ENCODE peak calls at places on chromosomes 4 and X, in six cellular contexts. O, V, C, J, Y and H are unnamed samples.

GRCh38 chrX:31497086-31497485 is 425.2 kb upstream of the FTHL17 start:
- DNase-seq in O (no peak), V (no peak), C (no peak), J (no peak), Y (no peak), H (no peak)

GRCh38 chr4:167956676-167957075 is 135.7 kb upstream of the ANXA10 start:
- DNase-seq in O (no peak), V (no peak), C (no peak), J (no peak), Y (no peak), H (no peak)

GRCh38 chr4:153466637-153467153 is 535 bp downstream of the TMEM131L start:
- DNase-seq in O (peak), V (no peak), C (no peak), J (no peak), Y (no peak), H (no peak)

GRCh38 chr4:94714761-94715160 is 43.0 kb upstream of the BMPR1B start:
- DNase-seq in O (no peak), V (no peak), C (no peak), J (no peak), Y (peak), H (no peak)

GRCh38 chr4:152972821-152973613 is 36.9 kb downstream of the FHDC1 start:
- DNase-seq in O (no peak), V (no peak), C (no peak), J (no peak), Y (peak), H (no peak)

GRCh38 chrX:81174286-81174685 is 27.4 kb downstream of the HMGN5 start:
- DNase-seq in O (no peak), V (no peak), C (no peak), J (no peak), Y (peak), H (no peak)

GRCh38 chr4:34615315-34615714 is 1629.0 kb downstream of the ARAP2 start:
- DNase-seq in O (no peak), V (no peak), C (no peak), J (no peak), Y (no peak), H (no peak)

GRCh38 chrX:110384490-110384889 is 25.8 kb downstream of the RTL9 start:
- DNase-seq in O (no peak), V (no peak), C (no peak), J (no peak), Y (no peak), H (no peak)

GRCh38 chr4:1544861-1545275 is 138.6 kb upstream of the NKX1-1 start:
- DNase-seq in O (peak), V (no peak), C (no peak), J (no peak), Y (no peak), H (no peak)

GRCh38 chr4:114598191-114599121 is at the start of gene UGT8:
- DNase-seq in O (peak), V (peak), C (peak), J (no peak), Y (no peak), H (peak)

GRCh38 chrX:47644557-47645091 is 5.7 kb downstream of the ELK1 start:
- DNase-seq in O (no peak), V (no peak), C (no peak), J (no peak), Y (no peak), H (no peak)

GRCh38 chr4:75544870-75545269 is 11.0 kb upstream of the ODAPH start:
- DNase-seq in O (no peak), V (no peak), C (no peak), J (no peak), Y (no peak), H (no peak)

GRCh38 chr4:71472946-71473345 is 134.1 kb downstream of the SLC4A4 start:
- DNase-seq in O (no peak), V (no peak), C (no peak), J (no peak), Y (peak), H (no peak)

GRCh38 chr4:13329963-13330362 is 154.2 kb downstream of the RAB28 start:
- DNase-seq in O (no peak), V (peak), C (no peak), J (no peak), Y (peak), H (no peak)

GRCh38 chrX:111284615-111285294 is 14.5 kb upstream of the CAPN6 start:
- DNase-seq in O (no peak), V (no peak), C (no peak), J (no peak), Y (no peak), H (no peak)

GRCh38 chr4:68218044-68218443 is 27.4 kb downstream of the TMPRSS11B start:
- DNase-seq in O (no peak), V (no peak), C (no peak), J (no peak), Y (no peak), H (no peak)

GRCh38 chr4:158991534-158992155 is 111.2 kb upstream of the RAPGEF2 start:
- DNase-seq in O (no peak), V (no peak), C (no peak), J (no peak), Y (no peak), H (no peak)

GRCh38 chrX:79592259-79592658 is 225.1 kb upstream of the ITM2A start:
- DNase-seq in O (no peak), V (no peak), C (no peak), J (no peak), Y (no peak), H (no peak)

GRCh38 chr4:38860788-38861424 is 4.3 kb upstream of the TLR6 start:
- DNase-seq in O (peak), V (peak), C (peak), J (peak), Y (no peak), H (no peak)

GRCh38 chrX:135973025-135973547 is 702 bp downstream of the MMGT1 start:
- DNase-seq in O (no peak), V (no peak), C (peak), J (no peak), Y (no peak), H (no peak)

GRCh38 chr4:8704632-8705031 is 112.1 kb downstream of the CPZ start:
- DNase-seq in O (no peak), V (no peak), C (no peak), J (no peak), Y (no peak), H (no peak)

GRCh38 chr4:141587897-141588296 is 48.5 kb upstream of the IL15 start:
- DNase-seq in O (no peak), V (no peak), C (no peak), J (no peak), Y (no peak), H (no peak)

GRCh38 chrX:47384502-47384901 is 14.1 kb downstream of the ZNF157 start:
- DNase-seq in O (peak), V (peak), C (peak), J (peak), Y (peak), H (no peak)

GRCh38 chrX:107849747-107850478 is 24.2 kb downstream of the MID2 start:
- DNase-seq in O (no peak), V (no peak), C (no peak), J (no peak), Y (no peak), H (no peak)

GRCh38 chr4:163731071-163731470 is 236.6 kb downstream of the TMA16 start:
- DNase-seq in O (no peak), V (no peak), C (no peak), J (no peak), Y (no peak), H (no peak)

GRCh38 chr4:182478475-182478874 is 235.3 kb downstream of the TENM3 start:
- DNase-seq in O (no peak), V (no peak), C (no peak), J (no peak), Y (no peak), H (no peak)

GRCh38 chrX:55056820-55057690 is 17.8 kb upstream of the PAGE2B start:
- DNase-seq in O (no peak), V (no peak), C (no peak), J (no peak), Y (no peak), H (no peak)

GRCh38 chrX:75303795-75304194 is 29.9 kb downstream of the UPRT start:
- DNase-seq in O (no peak), V (no peak), C (no peak), J (no peak), Y (no peak), H (no peak)

GRCh38 chrX:106039920-106040319 is 1.4 kb upstream of the SERPINA7 start:
- DNase-seq in O (no peak), V (no peak), C (peak), J (no peak), Y (no peak), H (no peak)

GRCh38 chr4:8092282-8092681 is 66.3 kb downstream of the ABLIM2 start:
- DNase-seq in O (no peak), V (no peak), C (no peak), J (no peak), Y (no peak), H (no peak)

GRCh38 chr4:38283724-38284123 is 323.5 kb downstream of the PTTG2 start:
- DNase-seq in O (no peak), V (no peak), C (no peak), J (no peak), Y (no peak), H (no peak)

GRCh38 chr4:109406337-109406931 is 27.2 kb upstream of the SEC24B start:
- DNase-seq in O (no peak), V (peak), C (peak), J (no peak), Y (peak), H (no peak)

GRCh38 chr4:101597204-101597603 is 193.3 kb upstream of the BANK1 start:
- DNase-seq in O (no peak), V (peak), C (no peak), J (no peak), Y (no peak), H (no peak)

GRCh38 chr4:54586343-54586953 is 71.3 kb upstream of the KIT start:
- DNase-seq in O (no peak), V (no peak), C (no peak), J (no peak), Y (no peak), H (no peak)